ENCODE peak calls at places on chromosomes 13 and 19, in nine cellular contexts. S is PC-3; L is cardiac fibroblast; P is NCI-H2081; T is astrocyte; D is GM10248; R is pancreas; O is activated CD4-positive, alpha-beta T cell treated with anti-CD3 and anti-CD28 coated beads for 36 hours; X is choroid plexus epithelial cell. W is an unnamed sample.

GRCh38 chr19:3358919-3359849 is 7.2 kb upstream of the NFIC start:
- DNase-seq in R (peak; percentile 75), D (peak; percentile 86), L (peak; percentile 77), P (peak; percentile 45), X (peak; percentile 63), T (no peak), O (peak; percentile 76), S (peak; percentile 42), W (no peak)

GRCh38 chr13:30870049-30870884 is 35.8 kb upstream of the MEDAG start:
- DNase-seq in L (peak; percentile 99), D (peak; percentile 24), P (no peak), S (peak; percentile 46), T (peak; percentile 100), X (peak; percentile 100), R (no peak), O (peak; percentile 58), W (peak; percentile 98)

GRCh38 chr19:18340237-18340989 is at the start of gene PGPEP1:
- DNase-seq in T (peak; percentile 16), O (peak; percentile 78), S (peak; percentile 67), R (peak; percentile 68), X (peak; percentile 59), L (peak; percentile 62), P (peak; percentile 45), D (peak; percentile 91), W (peak; percentile 35)

GRCh38 chr13:81957121-81957520 is 1616.2 kb upstream of the SPRY2 start:
- DNase-seq in T (no peak), R (no peak), P (no peak), X (no peak), O (no peak), L (no peak), D (no peak), S (no peak), W (no peak)

GRCh38 chr13:34155931-34156607 is 338.1 kb downstream of the RFC3 start:
- DNase-seq in S (peak; percentile 88), O (peak; percentile 7), X (peak; percentile 57), L (peak; percentile 23), P (peak; percentile 5), D (no peak), T (peak; percentile 80), R (no peak), W (peak; percentile 83)

GRCh38 chr19:46620267-46620666 is 4.6 kb downstream of the PTGIR start:
- DNase-seq in L (no peak), S (no peak), O (no peak), X (no peak), R (no peak), T (no peak), P (no peak), D (no peak), W (no peak)

GRCh38 chr13:29556742-29557141 is 38.7 kb downstream of the SLC7A1 start:
- DNase-seq in D (no peak), L (no peak), S (no peak), T (peak; percentile 40), O (no peak), R (no peak), X (no peak), P (no peak), W (no peak)

GRCh38 chr19:52941941-52942370 is 18.7 kb upstream of the ZNF888 start:
- DNase-seq in R (peak; percentile 39), S (peak; percentile 30), P (no peak), D (peak; percentile 12), T (no peak), L (peak; percentile 32), O (peak; percentile 45), X (peak; percentile 35), W (peak; percentile 10)

GRCh38 chr13:98575876-98576214 is 1.1 kb downstream of the STK24 start:
- DNase-seq in P (no peak), L (no peak), D (no peak), X (no peak), T (no peak), O (no peak), R (no peak), S (no peak), W (no peak)

GRCh38 chr13:28093871-28094270 is 6.5 kb downstream of the FLT3 start:
- DNase-seq in X (no peak), L (no peak), O (no peak), S (no peak), R (no peak), T (no peak), P (no peak), D (no peak), W (no peak)

GRCh38 chr13:27005976-27006518 is 165.6 kb downstream of the USP12 start:
- DNase-seq in D (no peak), S (no peak), R (peak; percentile 7), O (no peak), X (no peak), L (no peak), T (no peak), P (no peak), W (no peak)

GRCh38 chr13:33679658-33680012 is 138.3 kb upstream of the RFC3 start:
- DNase-seq in O (no peak), X (no peak), L (no peak), D (no peak), T (no peak), R (no peak), P (no peak), S (no peak), W (no peak)

GRCh38 chr13:58906329-58907007 is 1257.3 kb downstream of the DIAPH3 start:
- DNase-seq in R (no peak), S (no peak), D (no peak), O (no peak), L (no peak), T (peak; percentile 6), X (no peak), P (no peak), W (no peak)

GRCh38 chr19:681029-681626 is 4.9 kb downstream of the FSTL3 start:
- DNase-seq in D (peak; percentile 94), L (peak; percentile 98), O (peak; percentile 98), T (no peak), P (peak; percentile 92), R (no peak), X (peak; percentile 98), S (peak; percentile 86), W (no peak)

GRCh38 chr19:45906221-45906620 is 3.8 kb upstream of the MYPOP start:
- DNase-seq in T (no peak), L (peak; percentile 42), P (no peak), D (no peak), O (no peak), X (no peak), S (peak; percentile 47), R (no peak), W (peak; percentile 41)

GRCh38 chr19:13149628-13150186 is 468 bp downstream of the STX10 start:
- DNase-seq in S (peak; percentile 48), D (no peak), L (peak; percentile 53), T (peak; percentile 29), O (peak; percentile 65), P (peak; percentile 32), R (peak; percentile 64), X (peak; percentile 51), W (peak; percentile 39)

GRCh38 chr13:30400376-30400775 is 21.9 kb upstream of the UBE2L5 start:
- DNase-seq in R (no peak), X (no peak), O (no peak), S (no peak), D (no peak), P (no peak), L (no peak), T (no peak), W (no peak)

GRCh38 chr13:110553417-110553816 is 8.1 kb downstream of the RAB20 start:
- DNase-seq in X (no peak), L (no peak), T (no peak), D (no peak), P (no peak), O (no peak), S (no peak), R (no peak), W (no peak)

GRCh38 chr13:58587183-58587582 is 955.6 kb downstream of the PCDH17 start:
- DNase-seq in R (no peak), O (no peak), L (no peak), S (no peak), X (no peak), P (no peak), D (peak; percentile 11), T (no peak), W (no peak)

GRCh38 chr13:32824671-32825070 is 191.6 kb upstream of the KL start:
- DNase-seq in R (no peak), P (no peak), O (no peak), T (peak; percentile 92), L (peak; percentile 83), S (peak; percentile 95), X (peak; percentile 89), D (no peak), W (peak; percentile 88)

GRCh38 chr19:1133471-1133929 is 29.7 kb downstream of the GPX4 start:
- DNase-seq in O (peak; percentile 93), R (no peak), D (peak; percentile 94), P (no peak), X (no peak), L (no peak), S (no peak), T (no peak), W (no peak)

GRCh38 chr13:104737713-104738112 is 1671.5 kb upstream of the SLC10A2 start:
- DNase-seq in O (no peak), D (no peak), R (no peak), S (no peak), P (no peak), L (peak; percentile 3), X (no peak), T (peak; percentile 3), W (no peak)

GRCh38 chr13:106182404-106182803 is 353.1 kb downstream of the EFNB2 start:
- DNase-seq in R (no peak), D (no peak), L (peak; percentile 80), S (peak; percentile 78), O (no peak), T (peak; percentile 94), X (peak; percentile 91), P (no peak), W (peak; percentile 80)

GRCh38 chr19:18580311-18580710 is 8.3 kb upstream of the REX1BD start:
- DNase-seq in X (no peak), R (no peak), L (no peak), O (no peak), S (no peak), T (no peak), P (no peak), D (no peak), W (no peak)

GRCh38 chr13:60351326-60351725 is 45.7 kb upstream of the TDRD3 start:
- DNase-seq in X (peak; percentile 97), T (peak; percentile 69), P (no peak), O (no peak), L (peak; percentile 81), S (peak; percentile 40), D (no peak), R (no peak), W (peak; percentile 62)

GRCh38 chr13:59461411-59461810 is 702.3 kb downstream of the DIAPH3 start:
- DNase-seq in P (no peak), X (no peak), R (no peak), T (no peak), O (no peak), D (no peak), L (no peak), S (no peak), W (no peak)

GRCh38 chr13:45932172-45932571 is 80.6 kb upstream of the SIAH3 start:
- DNase-seq in P (no peak), S (no peak), L (no peak), R (no peak), T (no peak), X (no peak), O (no peak), D (no peak), W (no peak)